ENCODE peak calls at places on chromosomes 3 and 15, in seven cellular contexts. S is GM23248, W is neural progenitor cell, G is GM23338, C is hepatocyte, E is HCT116, N is MM.1S. Y is an unnamed sample.

GRCh38 chr3:16999871-17000270 is 115.1 kb downstream of the PLCL2 start:
- DNase-seq in S (no peak), W (no peak), G (peak), C (no peak), E (no peak), N (no peak), Y (no peak)

GRCh38 chr3:107740992-107741896 is 218.5 kb downstream of the BBX start:
- DNase-seq in S (peak), W (no peak), G (peak), C (no peak), E (no peak), N (peak), Y (peak)

GRCh38 chr3:111701292-111701906 is 106.3 kb upstream of the ZBED2 start:
- DNase-seq in S (no peak), W (no peak), G (no peak), C (no peak), E (no peak), N (no peak), Y (no peak)

GRCh38 chr3:192481638-192482037 is 245.7 kb downstream of the FGF12 start:
- DNase-seq in S (peak), W (no peak), G (no peak), C (peak), E (no peak), N (no peak), Y (peak)

GRCh38 chr3:189967254-189967865 is 153.3 kb downstream of the P3H2 start:
- DNase-seq in S (peak), W (peak), G (peak), C (peak), E (peak), N (peak), Y (peak)

GRCh38 chr3:193563999-193564398 is 9.3 kb upstream of the ATP13A4 start:
- DNase-seq in S (peak), W (peak), G (peak), C (peak), E (peak), N (peak), Y (peak)

GRCh38 chr3:195040094-195040493 is 230.9 kb downstream of the XXYLT1 start:
- DNase-seq in S (no peak), W (no peak), G (no peak), C (no peak), E (no peak), N (no peak), Y (no peak)

GRCh38 chr3:108090066-108090700 is 648 bp downstream of the CD47 start:
- DNase-seq in S (peak), W (peak), G (peak), C (peak), E (no peak), N (peak), Y (peak)

GRCh38 chr3:47976135-47976758 is 40.0 kb downstream of the MAP4 start:
- DNase-seq in S (no peak), W (no peak), G (no peak), C (no peak), E (no peak), N (no peak), Y (no peak)

DNA sequence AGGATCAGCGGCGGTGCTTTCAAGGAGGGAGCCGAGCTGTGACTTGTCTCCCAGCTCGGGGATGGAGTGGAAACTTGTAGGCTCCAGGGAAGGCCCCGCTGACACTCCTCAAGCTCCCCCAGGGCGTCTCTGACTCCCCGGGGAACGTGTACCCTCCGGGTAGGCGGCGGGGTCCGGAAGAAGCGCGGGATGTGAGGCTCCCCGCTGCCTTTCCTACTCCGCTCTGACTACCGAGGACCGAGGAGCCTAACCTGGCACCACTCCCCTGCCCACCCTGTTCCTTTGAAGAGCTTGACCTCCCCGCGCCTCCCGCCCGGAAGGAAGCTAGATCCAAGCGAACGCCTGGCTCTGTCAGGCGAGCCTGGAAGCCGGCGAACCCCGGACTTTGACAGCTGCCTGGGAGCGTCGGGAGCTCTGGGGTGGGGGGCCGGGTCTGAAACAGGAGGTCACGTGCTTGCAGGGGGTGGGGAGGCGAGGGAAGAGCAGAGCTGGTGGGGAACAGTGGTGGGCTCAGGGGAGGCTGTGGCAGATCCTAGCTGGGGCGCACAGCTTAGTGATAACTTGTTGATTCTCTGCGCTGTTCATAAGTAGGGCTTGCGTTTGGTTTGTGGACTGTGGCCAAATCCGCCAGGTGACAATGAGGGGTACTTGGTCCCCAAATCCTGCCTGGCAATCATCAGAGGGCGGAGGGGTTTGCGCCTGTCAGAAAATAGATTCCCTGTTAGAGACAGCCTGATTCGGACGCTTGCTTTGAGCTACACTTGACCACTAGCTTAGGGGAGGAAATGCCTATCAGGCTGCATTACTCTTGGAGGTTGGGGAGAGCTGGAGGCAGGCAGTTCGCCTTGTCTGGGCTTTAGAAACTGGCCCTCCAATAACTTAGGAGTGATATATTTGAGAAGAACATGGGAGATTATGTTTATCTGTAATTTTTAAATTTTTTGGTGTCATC is 1.2 kb downstream of the CLSTN2 start:
- DNase-seq in S (peak), W (peak), G (peak), C (peak), E (no peak), N (no peak), Y (no peak)
- TF ChIP-seq EZH2 in S (no peak), W (peak), G (no peak), C (no peak), E (no peak), N (no peak), Y (no peak)

GRCh38 chr15:45083223-45083622 is 30.7 kb downstream of the DUOX2 start:
- DNase-seq in S (no peak), W (no peak), G (no peak), C (no peak), E (no peak), N (no peak), Y (no peak)
- H2AFZ ChIP-seq in S (no peak), W (no peak), G (peak), C (no peak), E (no peak), N (no peak), Y (no peak)

GRCh38 chr3:197026481-197026866 is 3.1 kb downstream of the MELTF start:
- DNase-seq in S (no peak), W (no peak), G (no peak), C (no peak), E (no peak), N (no peak), Y (no peak)
- TF ChIP-seq EZH2phosphoT487 in S (no peak), W (no peak), G (no peak), C (no peak), E (no peak), N (no peak), Y (no peak)

GRCh38 chr3:113560845-113561623 is 28.7 kb downstream of the SIDT1 start:
- DNase-seq in S (peak), W (no peak), G (peak), C (no peak), E (no peak), N (no peak), Y (peak)
- TF ChIP-seq EZH2 in S (no peak), W (no peak), G (no peak), C (no peak), E (no peak), N (no peak), Y (no peak)

GRCh38 chr3:53269888-53270880 is 14.4 kb upstream of the TKT start:
- DNase-seq in S (peak), W (peak), G (peak), C (peak), E (peak), N (peak), Y (peak)
- H2AFZ ChIP-seq in S (peak), W (peak), G (peak), C (peak), E (peak), N (peak), Y (peak)

GRCh38 chr15:84780492-84780891 is 32.1 kb downstream of the ZNF592 start:
- DNase-seq in S (no peak), W (no peak), G (no peak), C (no peak), E (no peak), N (no peak), Y (no peak)
- TF ChIP-seq EZH2phosphoT487 in S (no peak), W (no peak), G (no peak), C (no peak), E (no peak), N (no peak), Y (no peak)

DNA sequence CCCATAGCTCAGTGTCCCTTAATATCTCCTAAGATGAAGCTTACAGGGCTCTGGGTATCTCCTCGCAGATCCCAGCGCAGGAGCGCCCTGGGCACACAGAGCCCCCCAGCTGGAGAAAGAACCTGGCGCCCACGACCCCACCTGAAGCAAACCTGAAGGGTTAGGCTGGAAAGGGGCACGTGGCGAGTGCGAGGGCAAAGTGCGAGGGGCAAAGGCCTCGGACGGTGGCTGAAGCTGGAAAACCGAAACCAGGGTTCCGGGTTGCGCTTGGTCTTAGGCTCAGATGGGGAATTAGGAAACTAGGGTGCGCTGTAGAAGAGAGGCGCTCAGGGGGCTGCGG is 3.9 kb downstream of the SOX14 start:
- DNase-seq in S (no peak), W (peak), G (no peak), C (no peak), E (no peak), N (no peak), Y (no peak)
- TF ChIP-seq EZH2 in S (no peak), W (no peak), G (peak), C (no peak), E (no peak), N (no peak), Y (no peak)

DNA sequence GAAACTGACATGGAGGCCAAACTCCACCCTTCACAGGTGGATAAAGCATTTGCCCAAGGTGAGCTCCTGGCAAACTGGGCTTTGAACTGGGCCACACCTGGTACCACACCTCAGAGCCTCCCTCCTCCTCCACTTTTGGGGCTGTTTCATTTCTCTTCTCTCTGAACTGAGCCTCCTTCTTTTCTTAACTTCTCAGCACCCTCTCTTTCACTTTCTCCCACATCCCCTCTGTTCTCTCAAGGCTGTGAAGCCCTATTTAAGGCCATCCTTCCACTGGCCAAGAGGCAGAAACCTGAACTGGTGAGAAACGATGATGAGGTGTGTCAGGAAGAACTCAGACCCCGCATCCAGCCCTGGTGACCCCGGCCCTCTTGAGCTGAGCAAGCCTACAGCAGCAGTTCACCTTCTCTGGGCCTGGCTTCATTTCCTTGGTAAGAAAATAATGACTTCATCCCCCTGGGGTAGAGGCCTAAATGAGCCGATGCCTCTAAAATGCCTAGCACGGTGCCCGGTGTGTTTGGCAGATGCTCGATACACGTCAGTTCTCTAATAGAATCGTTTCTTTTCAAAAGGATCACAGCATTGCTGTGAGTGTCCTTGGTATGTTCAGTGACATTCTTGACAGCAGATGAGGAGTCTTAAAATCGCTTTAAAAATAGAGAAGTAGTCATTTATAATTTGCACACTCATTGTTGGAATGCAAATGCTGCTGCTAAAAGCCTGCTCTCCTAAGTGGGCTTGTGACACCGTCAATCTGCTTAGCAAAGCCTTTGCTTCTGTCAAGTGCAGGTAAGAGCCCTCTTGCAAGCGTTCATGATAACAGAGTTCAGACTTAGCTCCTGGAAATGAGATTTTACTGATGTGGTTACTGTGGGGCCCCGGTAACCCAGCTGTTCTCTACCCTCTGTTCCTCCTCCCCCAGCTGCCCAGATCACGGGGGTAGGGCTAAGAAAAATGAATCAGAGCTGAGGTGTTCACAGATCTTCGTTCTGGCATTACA is 97.7 kb upstream of the ATP2B2 start:
- DNase-seq in S (no peak), W (no peak), G (no peak), C (no peak), E (no peak), N (peak), Y (no peak)
- H2AFZ ChIP-seq in S (no peak), W (no peak), G (peak), C (no peak), E (no peak), N (no peak), Y (no peak)

Y was measured in PC-3.